ENCODE peak calls at places on chromosomes 5 and 9, in five cellular contexts. I is activated CD4-positive, alpha-beta T cell treated with anti-CD3 and anti-CD28 coated beads for 48 hours; J is ovary; F is T-cell; W is DMS53. C is an unnamed sample.

GRCh38 chr9:83637389-83637788 is 14.4 kb downstream of the IDNK start:
- DNase-seq in W (no peak), I (no peak), J (no peak), F (no peak), C (no peak)

GRCh38 chr5:174596429-174596828 is 128.0 kb upstream of the MSX2 start:
- DNase-seq in I (no peak), F (no peak), J (no peak), W (no peak), C (no peak)

GRCh38 chr9:15606667-15607472 is 54.0 kb downstream of the CCDC171 start:
- DNase-seq in J (no peak), I (no peak), F (no peak), W (peak), C (no peak)

GRCh38 chr9:37974506-37975173 is 70.7 kb upstream of the SLC25A51 start:
- DNase-seq in I (no peak), W (no peak), J (no peak), F (no peak), C (no peak)

GRCh38 chr9:100445903-100446549 is 19.1 kb downstream of the MSANTD3 start:
- DNase-seq in F (no peak), I (no peak), J (no peak), W (no peak), C (no peak)

GRCh38 chr9:120648581-120648980 is 65.7 kb downstream of the MEGF9 start:
- DNase-seq in F (no peak), J (no peak), W (no peak), I (no peak), C (no peak)

GRCh38 chr9:72203205-72203803 is 54.1 kb downstream of the GDA start:
- DNase-seq in F (no peak), J (no peak), W (peak), I (peak), C (no peak)

GRCh38 chr5:134738963-134739661 is 764 bp downstream of the CAMLG start:
- DNase-seq in I (peak), W (peak), J (no peak), F (peak), C (peak)

GRCh38 chr5:158376679-158377078 is 517.7 kb upstream of the CLINT1 start:
- DNase-seq in W (no peak), I (no peak), F (no peak), J (no peak), C (no peak)

GRCh38 chr9:27183701-27184100 is 74.7 kb downstream of the TEK start:
- DNase-seq in F (no peak), I (no peak), J (no peak), W (no peak), C (no peak)

GRCh38 chr5:172999351-172999973 is 15.9 kb downstream of the ATP6V0E1 start:
- DNase-seq in F (no peak), J (no peak), I (no peak), W (no peak), C (no peak)

GRCh38 chr9:134618163-134618822 is 23.3 kb upstream of the COL5A1 start:
- DNase-seq in W (no peak), I (peak), F (no peak), J (no peak), C (no peak)

GRCh38 chr5:172959824-172960799 is 888 bp downstream of the RPL26L1 start:
- DNase-seq in I (peak), W (peak), F (no peak), J (peak), C (peak)

GRCh38 chr9:98342103-98342818 is 86.8 kb upstream of the TBC1D2 start:
- DNase-seq in W (no peak), I (no peak), J (no peak), F (no peak), C (no peak)

GRCh38 chr5:22699319-22699718 is 153.8 kb downstream of the CDH12 start:
- DNase-seq in F (no peak), I (no peak), W (peak), J (no peak), C (no peak)

GRCh38 chr9:129868571-129869486 is 33.6 kb downstream of the USP20 start:
- DNase-seq in J (no peak), W (no peak), I (peak), F (peak), C (peak)

GRCh38 chr9:38682713-38683112 is 37.2 kb downstream of the FAM240B start:
- DNase-seq in F (no peak), J (no peak), I (no peak), W (peak), C (no peak)

GRCh38 chr5:17360879-17361278 is 137.2 kb upstream of the TAF11L2 start:
- DNase-seq in F (no peak), J (no peak), I (no peak), W (no peak), C (no peak)

GRCh38 chr5:158522001-158522400 is 577.7 kb downstream of the EBF1 start:
- DNase-seq in F (no peak), W (no peak), J (no peak), I (no peak), C (no peak)

GRCh38 chr5:146007270-146007669 is 70.9 kb downstream of the SH3RF2 start:
- DNase-seq in W (peak), F (no peak), J (no peak), I (no peak), C (no peak)

GRCh38 chr9:92439921-92440750 is 15.9 kb upstream of the OMD start:
- DNase-seq in W (no peak), I (no peak), J (no peak), F (no peak), C (no peak)

GRCh38 chr5:111308951-111309350 is 84.8 kb downstream of the CAMK4 start:
- DNase-seq in F (no peak), I (no peak), J (no peak), W (no peak), C (no peak)

GRCh38 chr5:113296681-113297080 is 138.1 kb downstream of the TSSK1B start:
- DNase-seq in W (no peak), F (no peak), I (no peak), J (no peak), C (no peak)

GRCh38 chr5:87081511-87082372 is 185.9 kb upstream of the RASA1 start:
- DNase-seq in J (no peak), W (no peak), F (no peak), I (peak), C (peak)

GRCh38 chr9:137371521-137371941 is 51.4 kb downstream of the EXD3 start:
- DNase-seq in W (no peak), F (no peak), I (no peak), J (peak), C (no peak)

GRCh38 chr5:167701103-167701502 is 590.3 kb upstream of the WWC1 start:
- DNase-seq in I (no peak), J (no peak), W (no peak), F (no peak), C (no peak)

GRCh38 chr9:129109504-129109903 is 1.1 kb downstream of the CRAT start:
- DNase-seq in J (no peak), I (peak), W (peak), F (no peak), C (peak)

GRCh38 chr5:172777381-172778222 is 6.6 kb upstream of the DUSP1 start:
- DNase-seq in W (peak), F (peak), I (peak), J (peak), C (peak)

GRCh38 chr5:132268698-132269551 is 11.4 kb downstream of the PDLIM4 start:
- DNase-seq in I (no peak), J (no peak), W (no peak), F (no peak), C (no peak)

GRCh38 chr5:1058988-1059883 is 50.6 kb downstream of the NKD2 start:
- DNase-seq in J (no peak), F (no peak), W (no peak), I (no peak), C (no peak)

GRCh38 chr5:74543162-74543995 is 97.1 kb downstream of the ENC1 start:
- DNase-seq in W (peak), J (peak), F (no peak), I (no peak), C (no peak)

GRCh38 chr9:81379655-81380054 is 309.7 kb downstream of the TLE1 start:
- DNase-seq in I (no peak), W (no peak), F (no peak), J (no peak), C (no peak)

GRCh38 chr5:154194348-154195329 is 4.1 kb downstream of the GALNT10 start:
- DNase-seq in W (no peak), I (no peak), J (no peak), F (no peak), C (no peak)

C was measured in activated naive CD8-positive, alpha-beta T cell treated with anti-CD3 and anti-CD28 coated beads, Interleukin-2, amount 50 U/mL, for 24 hours.